ENCODE peak calls at places on chromosomes 12 and 14, in nine cellular contexts. One of them, this sample, is unnamed.

GRCh38 chr12:114499338-114499737 is 93.4 kb upstream of the TBX5 start:
- DNase-seq in psoas muscle: no peak
- DNase-seq in fibroblast of lung: no peak
- DNase-seq in AG04449: no peak
- DNase-seq in fibroblast of pulmonary artery: no peak
- DNase-seq in dorsolateral prefrontal cortex: no peak
- DNase-seq in HFF-Myc: peak; percentile 45
- DNase-seq in GM12878: no peak
- DNase-seq in cardiac fibroblast: no peak
- DNase-seq in this sample: peak; percentile 17

GRCh38 chr14:31930493-31931225 is 146.4 kb upstream of the ARHGAP5 start:
- DNase-seq in GM12878: no peak
- DNase-seq in fibroblast of pulmonary artery: peak; percentile 17
- DNase-seq in psoas muscle: no peak
- DNase-seq in fibroblast of lung: peak; percentile 56
- DNase-seq in AG04449: no peak
- DNase-seq in cardiac fibroblast: no peak
- DNase-seq in dorsolateral prefrontal cortex: no peak
- DNase-seq in HFF-Myc: no peak
- DNase-seq in this sample: peak; percentile 40

GRCh38 chr12:109539508-109539907 is 33.8 kb downstream of the MMAB start:
- DNase-seq in fibroblast of lung: peak; percentile 45
- DNase-seq in HFF-Myc: no peak
- DNase-seq in psoas muscle: no peak
- DNase-seq in GM12878: no peak
- DNase-seq in dorsolateral prefrontal cortex: no peak
- DNase-seq in AG04449: no peak
- DNase-seq in fibroblast of pulmonary artery: no peak
- DNase-seq in cardiac fibroblast: peak; percentile 27
- DNase-seq in this sample: no peak

GRCh38 chr14:90569606-90570462 is 173.0 kb downstream of the CALM1 start:
- DNase-seq in dorsolateral prefrontal cortex: no peak
- DNase-seq in fibroblast of lung: no peak
- DNase-seq in cardiac fibroblast: no peak
- DNase-seq in fibroblast of pulmonary artery: no peak
- DNase-seq in HFF-Myc: no peak
- DNase-seq in psoas muscle: no peak
- DNase-seq in AG04449: no peak
- DNase-seq in GM12878: no peak
- DNase-seq in this sample: peak; percentile 18

GRCh38 chr14:93733231-93733630 is 55.1 kb downstream of the PRIMA1 start:
- DNase-seq in fibroblast of lung: no peak
- DNase-seq in AG04449: no peak
- DNase-seq in cardiac fibroblast: no peak
- DNase-seq in dorsolateral prefrontal cortex: no peak
- DNase-seq in fibroblast of pulmonary artery: no peak
- DNase-seq in HFF-Myc: no peak
- DNase-seq in psoas muscle: no peak
- DNase-seq in GM12878: no peak
- DNase-seq in this sample: no peak

GRCh38 chr14:67409461-67409860 is 2.5 kb downstream of the PLEK2 start:
- DNase-seq in psoas muscle: no peak
- DNase-seq in fibroblast of pulmonary artery: no peak
- DNase-seq in dorsolateral prefrontal cortex: no peak
- DNase-seq in AG04449: no peak
- DNase-seq in fibroblast of lung: no peak
- DNase-seq in cardiac fibroblast: no peak
- DNase-seq in HFF-Myc: no peak
- DNase-seq in GM12878: no peak
- DNase-seq in this sample: no peak

GRCh38 chr12:2288001-2288400 is 235.2 kb downstream of the CACNA1C start:
- DNase-seq in HFF-Myc: no peak
- DNase-seq in GM12878: no peak
- DNase-seq in dorsolateral prefrontal cortex: no peak
- DNase-seq in cardiac fibroblast: peak; percentile 62
- DNase-seq in fibroblast of pulmonary artery: peak; percentile 42
- DNase-seq in psoas muscle: no peak
- DNase-seq in fibroblast of lung: peak; percentile 57
- DNase-seq in AG04449: no peak
- DNase-seq in this sample: peak; percentile 73

GRCh38 chr14:54664961-54665360 is 98.0 kb downstream of the SAMD4A start:
- DNase-seq in cardiac fibroblast: no peak
- DNase-seq in GM12878: no peak
- DNase-seq in fibroblast of lung: peak; percentile 67
- DNase-seq in AG04449: no peak
- DNase-seq in fibroblast of pulmonary artery: no peak
- DNase-seq in HFF-Myc: no peak
- DNase-seq in dorsolateral prefrontal cortex: no peak
- DNase-seq in psoas muscle: no peak
- DNase-seq in this sample: no peak

GRCh38 chr12:120388711-120389431 is 19.9 kb upstream of the MSI1 start:
- DNase-seq in fibroblast of lung: no peak
- DNase-seq in GM12878: no peak
- DNase-seq in dorsolateral prefrontal cortex: no peak
- DNase-seq in AG04449: no peak
- DNase-seq in HFF-Myc: no peak
- DNase-seq in cardiac fibroblast: no peak
- DNase-seq in psoas muscle: no peak
- DNase-seq in fibroblast of pulmonary artery: no peak
- DNase-seq in this sample: no peak

DNA sequence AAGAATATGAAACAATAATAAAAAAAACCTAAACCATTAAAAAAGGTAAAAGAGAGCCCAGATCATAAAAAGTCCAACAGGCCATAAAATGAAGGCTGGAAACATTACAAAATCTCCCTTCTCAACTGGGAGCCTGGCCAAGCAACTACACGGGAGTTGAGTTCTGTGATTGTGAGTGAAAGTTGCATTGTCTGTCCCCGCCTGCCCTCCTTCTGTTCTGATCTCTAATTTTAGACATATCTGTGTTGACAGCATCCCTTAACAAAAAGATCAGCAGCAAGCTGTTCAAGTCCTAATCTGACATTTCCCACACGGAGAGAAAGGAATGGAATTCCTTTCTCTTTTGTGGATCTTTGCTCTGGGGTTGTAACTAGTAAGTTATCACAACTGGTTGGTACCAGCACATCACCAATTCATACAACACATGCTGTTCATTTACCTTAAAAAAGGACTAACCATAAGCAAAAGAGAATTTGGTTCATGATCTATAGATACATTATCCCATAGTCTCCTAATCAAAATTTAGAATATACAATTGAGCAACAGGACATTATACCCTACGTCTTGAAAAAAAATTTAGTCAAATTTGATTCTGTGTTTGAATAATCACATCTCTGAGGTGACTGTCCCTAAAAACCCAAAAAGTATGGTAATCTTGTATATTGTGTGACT is 205.1 kb upstream of the GZMB start:
- DNase-seq in fibroblast of lung: no peak
- DNase-seq in GM12878: no peak
- DNase-seq in fibroblast of pulmonary artery: peak; percentile 56
- DNase-seq in dorsolateral prefrontal cortex: no peak
- DNase-seq in psoas muscle: no peak
- DNase-seq in cardiac fibroblast: peak; percentile 61
- DNase-seq in HFF-Myc: no peak
- DNase-seq in AG04449: no peak
- DNase-seq in this sample: peak; percentile 61
- H3K4me3 ChIP-seq in fibroblast of lung: no peak overlapping the region
- H3K4me3 ChIP-seq in GM12878: no peak overlapping the region
- H3K4me3 ChIP-seq in fibroblast of pulmonary artery: no peak overlapping the region
- H3K4me3 ChIP-seq in dorsolateral prefrontal cortex: no peak overlapping the region
- H3K4me3 ChIP-seq in psoas muscle: no peak overlapping the region
- H3K4me3 ChIP-seq in cardiac fibroblast: no peak overlapping the region
- H3K4me3 ChIP-seq in HFF-Myc: no peak overlapping the region
- H3K4me3 ChIP-seq in AG04449: no peak overlapping the region
- H3K4me3 ChIP-seq in this sample: no peak overlapping the region

GRCh38 chr14:101628975-101629374 is 67.7 kb downstream of the DIO3 start:
- DNase-seq in fibroblast of lung: no peak
- DNase-seq in fibroblast of pulmonary artery: no peak
- DNase-seq in psoas muscle: no peak
- DNase-seq in dorsolateral prefrontal cortex: no peak
- DNase-seq in cardiac fibroblast: no peak
- DNase-seq in HFF-Myc: no peak
- DNase-seq in GM12878: no peak
- DNase-seq in AG04449: no peak
- DNase-seq in this sample: no peak

GRCh38 chr14:101627913-101628257 is 66.6 kb downstream of the DIO3 start:
- DNase-seq in fibroblast of lung: no peak
- DNase-seq in cardiac fibroblast: no peak
- DNase-seq in psoas muscle: no peak
- DNase-seq in fibroblast of pulmonary artery: no peak
- DNase-seq in dorsolateral prefrontal cortex: no peak
- DNase-seq in GM12878: no peak
- DNase-seq in AG04449: no peak
- DNase-seq in HFF-Myc: no peak
- DNase-seq in this sample: no peak

GRCh38 chr14:101630056-101630960 is 69.0 kb downstream of the DIO3 start:
- DNase-seq in cardiac fibroblast: no peak
- DNase-seq in GM12878: no peak
- DNase-seq in psoas muscle: no peak
- DNase-seq in AG04449: no peak
- DNase-seq in fibroblast of lung: no peak
- DNase-seq in dorsolateral prefrontal cortex: no peak
- DNase-seq in fibroblast of pulmonary artery: no peak
- DNase-seq in HFF-Myc: no peak
- DNase-seq in this sample: no peak

GRCh38 chr14:101626331-101626730 is 65.0 kb downstream of the DIO3 start:
- DNase-seq in AG04449: no peak
- DNase-seq in fibroblast of pulmonary artery: no peak
- DNase-seq in HFF-Myc: no peak
- DNase-seq in cardiac fibroblast: no peak
- DNase-seq in fibroblast of lung: no peak
- DNase-seq in GM12878: no peak
- DNase-seq in psoas muscle: no peak
- DNase-seq in dorsolateral prefrontal cortex: no peak
- DNase-seq in this sample: no peak

DNA sequence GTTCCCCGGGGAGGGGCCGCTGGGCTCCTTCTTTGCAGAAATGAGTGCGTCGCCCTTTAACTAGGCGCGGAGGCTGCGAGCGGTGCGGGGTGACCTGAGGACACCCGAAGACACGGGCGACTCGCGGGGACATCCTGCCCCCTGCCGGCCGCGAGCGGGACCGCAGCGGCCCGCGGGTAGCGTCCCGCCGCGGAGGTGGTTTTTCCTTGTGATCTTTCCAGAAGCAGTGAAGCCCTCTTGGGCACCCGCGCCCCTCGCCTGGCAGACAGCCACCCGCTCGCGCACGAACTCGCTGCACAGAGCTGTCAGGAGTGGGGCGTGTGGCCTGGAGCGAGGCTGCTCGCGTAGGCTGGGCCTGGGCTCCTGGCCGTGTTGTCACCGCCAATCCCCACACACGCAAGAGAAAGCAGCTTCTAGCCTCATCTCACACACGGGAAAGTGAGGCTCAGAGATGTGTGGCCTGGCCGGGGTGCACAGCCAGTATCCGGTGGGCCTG is 67.2 kb downstream of the DIO3 start:
- DNase-seq in GM12878: no peak
- DNase-seq in psoas muscle: peak; percentile 78
- DNase-seq in AG04449: no peak
- DNase-seq in dorsolateral prefrontal cortex: peak; percentile 70
- DNase-seq in fibroblast of pulmonary artery: peak; percentile 65
- DNase-seq in fibroblast of lung: peak; percentile 54
- DNase-seq in cardiac fibroblast: peak; percentile 76
- DNase-seq in HFF-Myc: peak; percentile 19
- DNase-seq in this sample: peak; percentile 70
- H3K4me3 ChIP-seq in GM12878: no peak overlapping the region
- H3K4me3 ChIP-seq in psoas muscle: peak overlapping the region; percentile 42
- H3K4me3 ChIP-seq in AG04449: peak overlapping the region; percentile 38
- H3K4me3 ChIP-seq in dorsolateral prefrontal cortex: peak overlapping the region; percentile 37
- H3K4me3 ChIP-seq in fibroblast of pulmonary artery: no peak overlapping the region
- H3K4me3 ChIP-seq in fibroblast of lung: no peak overlapping the region
- H3K4me3 ChIP-seq in cardiac fibroblast: no peak overlapping the region
- H3K4me3 ChIP-seq in HFF-Myc: no peak overlapping the region
- H3K4me3 ChIP-seq in this sample: peak overlapping the region; percentile 48

GRCh38 chr12:6946033-6946919 is 2.5 kb downstream of the C12orf57 start:
- DNase-seq in fibroblast of pulmonary artery: no peak
- DNase-seq in dorsolateral prefrontal cortex: no peak
- DNase-seq in HFF-Myc: no peak
- DNase-seq in cardiac fibroblast: no peak
- DNase-seq in GM12878: peak; percentile 80
- DNase-seq in psoas muscle: peak; percentile 43
- DNase-seq in AG04449: no peak
- DNase-seq in fibroblast of lung: no peak
- DNase-seq in this sample: no peak

GRCh38 chr12:6944381-6945186 is 762 bp downstream of the C12orf57 start:
- DNase-seq in fibroblast of lung: peak; percentile 91
- DNase-seq in psoas muscle: peak; percentile 93
- DNase-seq in dorsolateral prefrontal cortex: peak; percentile 92
- DNase-seq in cardiac fibroblast: peak; percentile 96
- DNase-seq in fibroblast of pulmonary artery: peak; percentile 95
- DNase-seq in AG04449: no peak
- DNase-seq in GM12878: peak; percentile 85
- DNase-seq in HFF-Myc: no peak
- DNase-seq in this sample: peak; percentile 94

GRCh38 chr12:6943719-6944380 is at the start of the genes C12orf57 and RNU7-1:
- DNase-seq in cardiac fibroblast: peak; percentile 88
- DNase-seq in AG04449: no peak
- DNase-seq in fibroblast of lung: peak; percentile 90
- DNase-seq in HFF-Myc: peak; percentile 92
- DNase-seq in fibroblast of pulmonary artery: peak; percentile 88
- DNase-seq in psoas muscle: peak; percentile 79
- DNase-seq in GM12878: peak; percentile 93
- DNase-seq in dorsolateral prefrontal cortex: no peak
- DNase-seq in this sample: peak; percentile 89

GRCh38 chr12:6946920-6947374 is 3.1 kb downstream of the C12orf57 start:
- DNase-seq in cardiac fibroblast: no peak
- DNase-seq in fibroblast of pulmonary artery: no peak
- DNase-seq in fibroblast of lung: no peak
- DNase-seq in psoas muscle: no peak
- DNase-seq in GM12878: no peak
- DNase-seq in dorsolateral prefrontal cortex: no peak
- DNase-seq in AG04449: no peak
- DNase-seq in HFF-Myc: no peak
- DNase-seq in this sample: no peak

GRCh38 chr12:6945613-6946012 is 1.8 kb downstream of the C12orf57 start:
- DNase-seq in HFF-Myc: no peak
- DNase-seq in dorsolateral prefrontal cortex: no peak
- DNase-seq in psoas muscle: peak; percentile 17
- DNase-seq in GM12878: no peak
- DNase-seq in AG04449: no peak
- DNase-seq in fibroblast of lung: no peak
- DNase-seq in fibroblast of pulmonary artery: no peak
- DNase-seq in cardiac fibroblast: no peak
- DNase-seq in this sample: no peak
- H3K4me3 ChIP-seq in HFF-Myc: peak overlapping the region; percentile 78
- H3K4me3 ChIP-seq in dorsolateral prefrontal cortex: peak overlapping the region; percentile 81
- H3K4me3 ChIP-seq in psoas muscle: no peak overlapping the region
- H3K4me3 ChIP-seq in GM12878: peak overlapping the region; percentile 78
- H3K4me3 ChIP-seq in AG04449: no peak overlapping the region
- H3K4me3 ChIP-seq in fibroblast of lung: no peak overlapping the region
- H3K4me3 ChIP-seq in fibroblast of pulmonary artery: no peak overlapping the region
- H3K4me3 ChIP-seq in cardiac fibroblast: no peak overlapping the region
- H3K4me3 ChIP-seq in this sample: no peak overlapping the region

DNA sequence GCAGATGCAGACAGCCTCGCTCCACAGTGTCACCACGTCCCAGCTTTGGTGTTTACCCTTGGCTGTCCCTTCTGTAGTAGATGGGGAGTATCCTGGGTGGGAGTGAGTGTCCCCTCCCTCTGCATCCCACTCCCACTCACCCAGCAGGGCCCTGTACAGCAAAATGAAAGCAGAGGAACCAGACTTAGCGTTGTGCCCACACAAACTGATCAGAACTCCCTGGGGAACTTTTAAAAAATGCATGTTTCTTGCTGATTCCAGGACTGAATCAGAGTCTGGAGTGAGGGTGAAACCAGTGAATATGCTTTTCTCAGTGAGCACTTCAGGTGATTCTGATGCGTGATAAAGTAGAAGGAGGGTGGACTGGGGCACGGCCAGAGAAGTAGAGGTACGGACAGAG is 2.9 kb downstream of the ACVRL1 start:
- DNase-seq in dorsolateral prefrontal cortex: no peak
- DNase-seq in GM12878: no peak
- DNase-seq in HFF-Myc: no peak
- DNase-seq in fibroblast of pulmonary artery: no peak
- DNase-seq in psoas muscle: no peak
- DNase-seq in AG04449: no peak
- DNase-seq in fibroblast of lung: no peak
- DNase-seq in cardiac fibroblast: peak; percentile 44
- DNase-seq in this sample: peak; percentile 47
- H3K4me3 ChIP-seq in dorsolateral prefrontal cortex: no peak overlapping the region
- H3K4me3 ChIP-seq in GM12878: no peak overlapping the region
- H3K4me3 ChIP-seq in HFF-Myc: no peak overlapping the region
- H3K4me3 ChIP-seq in fibroblast of pulmonary artery: peak overlapping the region; percentile 19
- H3K4me3 ChIP-seq in psoas muscle: peak overlapping the region; percentile 70
- H3K4me3 ChIP-seq in AG04449: no peak overlapping the region
- H3K4me3 ChIP-seq in fibroblast of lung: no peak overlapping the region
- H3K4me3 ChIP-seq in cardiac fibroblast: peak overlapping the region; percentile 2
- H3K4me3 ChIP-seq in this sample: no peak overlapping the region